ENCODE peak calls at places on chromosome 13, in nine cellular contexts. D is transverse colon, I is heart left ventricle, X is stomach, B is A549, C is ovary, W is breast epithelium, S is H1, P is Peyer's patch. H is an unnamed sample.
A peak's percentile ranks its signal among the peaks of the same experiment; 100 is the strongest.

GRCh38 chr13:95604534-95604915 is 40.0 kb downstream of the DZIP1 start:
- DNase-seq in D (no peak), I (no peak), X (no peak), B (no peak), C (no peak), W (no peak), S (no peak), P (no peak), H (no peak)

GRCh38 chr13:36193151-36193855 is 21.1 kb downstream of the SOHLH2 start:
- DNase-seq in D (no peak), I (no peak), X (no peak), B (no peak), C (no peak), W (no peak), S (no peak), P (no peak), H (no peak)

GRCh38 chr13:75308222-75308621 is 173.7 kb downstream of the TBC1D4 start:
- DNase-seq in D (no peak), I (no peak), X (no peak), B (no peak), C (no peak), W (no peak), S (no peak), P (no peak), H (no peak)

GRCh38 chr13:44238011-44238421 is 135.6 kb upstream of the SERP2 start:
- DNase-seq in D (no peak), I (no peak), X (no peak), B (no peak), C (no peak), W (no peak), S (no peak), P (no peak), H (no peak)

GRCh38 chr13:23825179-23825578 is 64.0 kb downstream of the MIPEP start:
- DNase-seq in D (no peak), I (no peak), X (no peak), B (no peak), C (no peak), W (no peak), S (no peak), P (no peak), H (no peak)

GRCh38 chr13:79225487-79226232 is 180.4 kb downstream of the RBM26 start:
- DNase-seq in D (no peak), I (no peak), X (no peak), B (no peak), C (no peak), W (no peak), S (no peak), P (no peak), H (no peak)

GRCh38 chr13:74388626-74389025 is 254.4 kb upstream of the KLF12 start:
- DNase-seq in D (no peak), I (no peak), X (no peak), B (no peak), C (no peak), W (no peak), S (no peak), P (no peak), H (no peak)

GRCh38 chr13:53781941-53782340 is 753.3 kb downstream of the OLFM4 start:
- DNase-seq in D (no peak), I (no peak), X (no peak), B (no peak), C (no peak), W (no peak), S (no peak), P (no peak), H (no peak)

GRCh38 chr13:74288361-74288911 is 154.2 kb upstream of the KLF12 start:
- DNase-seq in D (peak; percentile 49), I (peak; percentile 68), X (peak; percentile 33), B (no peak), C (no peak), W (no peak), S (peak; percentile 47), P (peak; percentile 72), H (no peak)

GRCh38 chr13:97068146-97068545 is 73.9 kb upstream of the OXGR1 start:
- DNase-seq in D (no peak), I (no peak), X (no peak), B (no peak), C (no peak), W (no peak), S (no peak), P (no peak), H (no peak)

GRCh38 chr13:19960673-19961015 is 2.1 kb downstream of the ZMYM2 start:
- DNase-seq in D (no peak), I (no peak), X (no peak), B (no peak), C (no peak), W (no peak), S (no peak), P (no peak), H (no peak)

GRCh38 chr13:19959831-19960672 is 1.5 kb downstream of the ZMYM2 start:
- DNase-seq in D (peak; percentile 88), I (peak; percentile 87), X (peak; percentile 83), B (peak; percentile 62), C (peak; percentile 79), W (peak; percentile 80), S (peak; percentile 77), P (peak; percentile 93), H (peak; percentile 69)

GRCh38 chr13:19957320-19958118 is 1.0 kb upstream of the ZMYM2 start:
- DNase-seq in D (peak; percentile 82), I (peak; percentile 78), X (peak; percentile 78), B (peak; percentile 58), C (peak; percentile 80), W (peak; percentile 74), S (peak; percentile 86), P (peak; percentile 93), H (no peak)

GRCh38 chr13:19959141-19959830 is 759 bp downstream of the ZMYM2 start:
- DNase-seq in D (peak; percentile 61), I (peak; percentile 85), X (peak; percentile 51), B (peak; percentile 19), C (peak; percentile 53), W (peak; percentile 30), S (peak; percentile 75), P (peak; percentile 80), H (peak; percentile 35)

GRCh38 chr13:19958119-19959111 is at the start of gene ZMYM2:
- DNase-seq in D (peak; percentile 99), I (peak; percentile 100), X (peak; percentile 99), B (peak; percentile 82), C (peak; percentile 99), W (peak; percentile 97), S (peak; percentile 100), P (peak; percentile 99), H (peak; percentile 82)
- TF ChIP-seq POLR2A in D (peak; percentile 86), I (peak; percentile 67), X (peak; percentile 75), B (peak; percentile 27), C (peak; percentile 67), W (peak; percentile 71), S (peak; percentile 17), P (peak; percentile 74), H (peak; percentile 14)

GRCh38 chr13:46553521-46553885 is 533 bp downstream of the LRCH1 start:
- DNase-seq in D (no peak), I (peak; percentile 73), X (no peak), B (no peak), C (peak; percentile 35), W (no peak), S (peak; percentile 73), P (peak; percentile 56), H (no peak)

GRCh38 chr13:46552302-46552680 is 679 bp upstream of the LRCH1 start:
- DNase-seq in D (peak; percentile 26), I (no peak), X (peak; percentile 34), B (no peak), C (peak; percentile 10), W (no peak), S (no peak), P (no peak), H (no peak)

GRCh38 chr13:46553886-46554855 is 1.2 kb downstream of the LRCH1 start:
- DNase-seq in D (peak; percentile 78), I (peak; percentile 88), X (peak; percentile 71), B (peak; percentile 49), C (peak; percentile 63), W (peak; percentile 63), S (peak; percentile 54), P (peak; percentile 85), H (peak; percentile 41)

GRCh38 chr13:46551410-46552301 is 1.3 kb upstream of the LRCH1 start:
- DNase-seq in D (peak; percentile 88), I (peak; percentile 86), X (peak; percentile 87), B (peak; percentile 51), C (peak; percentile 67), W (peak; percentile 78), S (peak; percentile 85), P (peak; percentile 94), H (no peak)

DNA sequence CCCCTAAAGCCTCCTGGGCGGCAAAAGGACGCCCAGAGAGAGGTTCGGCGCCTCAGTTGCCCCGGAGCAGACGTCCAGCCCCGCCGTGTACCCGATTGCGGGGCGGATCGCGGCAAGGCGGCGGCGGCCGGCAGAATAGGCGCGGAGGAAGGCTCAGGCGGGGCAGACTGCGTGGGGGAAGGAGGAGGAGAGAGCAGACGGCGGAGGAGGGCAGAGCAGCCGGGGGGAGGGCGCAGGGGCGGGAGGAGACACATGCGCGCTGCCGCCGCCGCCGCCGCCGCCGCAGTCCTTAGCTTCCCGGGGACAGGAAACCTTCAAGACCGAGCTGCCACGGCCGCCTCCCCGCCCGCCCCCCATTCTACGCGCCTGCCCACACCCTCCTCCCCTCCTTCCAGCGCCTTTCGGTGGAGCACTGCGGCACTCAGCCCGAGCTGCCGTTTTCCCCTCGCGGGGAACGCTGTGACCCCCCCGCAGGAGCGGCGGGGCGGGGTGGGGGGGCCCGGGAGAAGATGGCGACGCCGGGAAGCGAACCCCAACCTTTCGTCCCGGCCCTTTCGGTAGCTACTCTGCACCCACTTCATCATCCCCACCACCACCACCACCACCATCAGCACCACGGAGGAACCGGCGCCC is at the start of gene LRCH1:
- DNase-seq in D (peak; percentile 93), I (peak; percentile 95), X (peak; percentile 90), B (peak; percentile 66), C (peak; percentile 83), W (peak; percentile 87), S (peak; percentile 77), P (peak; percentile 95), H (peak; percentile 58)
- TF ChIP-seq POLR2A in D (peak; percentile 58), I (no peak), X (no peak), B (peak; percentile 22), C (no peak), W (no peak), S (peak; percentile 21), P (peak; percentile 39), H (peak; percentile 38)

DNA sequence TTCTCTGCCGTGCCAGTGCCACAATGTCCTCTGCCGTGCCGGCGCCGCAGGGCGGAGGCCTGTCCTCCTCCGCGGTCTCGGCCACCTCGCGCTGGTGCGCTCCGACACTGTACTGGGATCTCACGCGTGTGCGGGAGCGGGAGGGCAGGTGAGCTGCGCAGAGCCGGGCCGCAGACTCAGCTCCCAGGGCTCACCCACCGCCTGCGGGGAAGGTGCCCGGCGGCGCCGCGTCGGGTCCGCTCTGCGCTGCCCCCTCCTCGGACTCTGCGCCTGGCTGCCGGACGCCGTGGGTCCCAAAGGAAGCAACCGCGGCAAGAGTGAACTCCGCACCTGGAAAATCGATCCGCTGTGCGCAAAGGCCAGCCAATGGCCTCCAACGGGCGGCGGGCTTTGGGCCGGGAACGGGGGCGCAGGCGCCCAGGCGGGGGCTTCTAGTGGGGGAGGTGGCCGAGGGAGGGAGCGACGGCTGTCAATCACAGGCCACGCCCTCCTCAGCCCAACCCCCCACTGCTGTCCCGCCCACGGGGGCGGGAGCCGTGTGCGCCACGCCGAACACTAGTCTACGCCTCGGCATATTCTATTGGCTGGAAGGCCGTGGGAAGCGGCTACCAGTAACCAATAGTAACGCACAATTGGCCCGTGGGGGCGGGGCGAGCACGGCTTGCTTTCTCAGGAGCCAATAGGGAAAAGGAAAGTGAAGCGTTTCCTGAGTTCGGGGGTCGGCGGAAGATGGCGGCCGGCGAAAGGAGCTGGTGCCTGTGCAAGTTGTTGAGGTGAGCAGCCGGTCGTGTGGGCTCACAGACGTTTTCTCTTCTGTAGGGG is at the start of gene ALG11:
- DNase-seq in D (peak; percentile 100), I (peak; percentile 100), X (peak; percentile 100), B (peak; percentile 86), C (peak; percentile 98), W (peak; percentile 99), S (peak; percentile 100), P (peak; percentile 100), H (peak; percentile 84)
- TF ChIP-seq POLR2A in D (peak; percentile 58), I (peak; percentile 30), X (no peak), B (peak; percentile 78), C (peak; percentile 28), W (no peak), S (peak; percentile 80), P (peak; percentile 45), H (peak; percentile 77)

GRCh38 chr13:40993987-40994386 is 25.1 kb downstream of the ELF1 start:
- DNase-seq in D (peak; percentile 31), I (no peak), X (peak; percentile 45), B (no peak), C (no peak), W (peak; percentile 60), S (no peak), P (no peak), H (no peak)
- TF ChIP-seq POLR2A in D (no peak), I (no peak), X (no peak), B (no peak), C (no peak), W (no peak), S (no peak), P (no peak), H (no peak)